ENCODE peak calls at places on chromosomes 16 and 17, in five cellular contexts. U is hepatocyte, R is IMR-90, X is fibroblast of lung, Z is lower lobe of right lung. E is an unnamed sample.

GRCh38 chr16:82832861-82833260 is 206.1 kb downstream of the CDH13 start:
- DNase-seq in Z (no peak), X (peak), R (peak), U (no peak), E (peak)

GRCh38 chr16:23145608-23146007 is 3.6 kb downstream of the USP31 start:
- DNase-seq in Z (no peak), X (peak), R (peak), U (no peak), E (peak)

GRCh38 chr17:43338886-43339516 is 59.8 kb upstream of the ARL4D start:
- DNase-seq in X (peak), R (no peak), Z (peak), U (peak), E (peak)

GRCh38 chr17:73017653-73018052 is 74.8 kb downstream of the SLC39A11 start:
- DNase-seq in X (peak), U (peak), Z (no peak), R (peak), E (peak)

GRCh38 chr17:14622622-14623101 is 321.8 kb downstream of the HS3ST3B1 start:
- DNase-seq in X (no peak), U (peak), R (no peak), Z (no peak), E (peak)

GRCh38 chr17:71760062-71760720 is 360.6 kb upstream of the SOX9 start:
- DNase-seq in X (peak), Z (no peak), U (no peak), R (peak), E (peak)

GRCh38 chr17:42050360-42051012 is at the start of gene C17orf113:
- DNase-seq in Z (peak), U (peak), R (no peak), X (peak), E (peak)

GRCh38 chr17:20046629-20047028 is 37.5 kb downstream of the SPECC1 start:
- DNase-seq in X (no peak), Z (no peak), R (no peak), U (no peak), E (no peak)

DNA sequence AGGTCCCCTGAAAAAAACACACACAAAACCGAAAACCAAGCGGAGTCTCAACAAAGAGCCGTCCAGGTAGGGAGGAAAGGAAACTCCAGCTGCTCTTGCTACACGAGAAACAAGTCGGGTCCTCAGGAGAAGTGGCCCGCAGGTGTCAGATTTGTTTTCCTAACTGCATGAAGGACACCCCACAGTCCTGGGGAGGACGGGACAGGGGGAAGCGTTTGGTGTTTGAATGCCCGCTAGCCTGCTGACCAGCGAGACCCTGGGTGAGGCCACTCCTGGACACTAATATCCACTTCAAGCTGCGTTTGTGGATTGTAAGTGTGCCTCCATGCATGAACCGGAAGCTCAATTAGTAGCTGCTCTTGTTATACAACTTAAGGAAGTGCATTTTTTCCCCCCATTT is 299.5 kb downstream of the MAF start:
- DNase-seq in Z (no peak), R (no peak), X (no peak), U (no peak), E (no peak)
- H3K4me3 ChIP-seq in Z (no peak), R (no peak), X (no peak), U (no peak), E (no peak)

DNA sequence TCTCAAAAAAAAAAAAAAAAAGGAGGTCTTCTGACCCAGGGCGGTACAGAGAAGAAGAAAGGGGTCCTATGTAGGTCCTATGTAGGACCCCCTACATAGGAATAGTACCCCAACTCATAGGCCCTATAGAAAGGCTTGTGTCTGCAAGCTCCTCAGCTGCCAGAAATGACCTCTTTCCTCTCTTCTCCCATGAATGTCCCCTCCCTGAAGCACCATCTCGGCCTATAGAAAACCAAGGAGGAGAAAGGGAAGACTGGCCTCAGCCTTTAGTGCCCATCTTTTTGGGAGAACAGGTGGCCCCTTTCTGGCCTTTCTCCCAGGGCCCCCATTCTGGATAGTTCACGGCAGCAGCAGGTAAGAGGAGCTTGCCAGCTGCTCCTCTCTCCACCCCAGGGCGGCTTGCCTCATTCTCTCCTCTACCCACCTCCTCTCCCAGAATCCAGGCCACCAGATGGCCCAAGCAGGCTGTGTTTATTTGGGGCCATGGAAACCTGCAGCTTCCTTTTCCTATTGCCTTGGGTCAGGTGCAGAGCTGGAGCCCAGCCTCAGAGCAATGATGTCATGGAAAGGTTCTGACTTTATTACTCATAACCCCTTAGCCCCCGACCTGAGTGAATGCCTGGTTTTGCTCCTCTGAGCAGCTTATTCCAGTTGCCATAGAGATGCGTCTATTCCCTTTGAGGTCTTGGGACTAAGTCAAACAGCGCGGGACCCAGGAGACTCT is 1.6 kb upstream of the MRPL58 start:
- DNase-seq in Z (no peak), U (peak), R (peak), X (no peak), E (no peak)
- TF ChIP-seq CTCF in Z (no peak), U (no peak), R (no peak), X (no peak), E (no peak)

GRCh38 chr16:72666267-72666666 is 381.7 kb downstream of the ZFHX3 start:
- DNase-seq in U (no peak), X (peak), R (peak), Z (no peak), E (peak)
- H3K4me3 ChIP-seq in U (no peak), X (no peak), R (no peak), Z (no peak), E (no peak)

DNA sequence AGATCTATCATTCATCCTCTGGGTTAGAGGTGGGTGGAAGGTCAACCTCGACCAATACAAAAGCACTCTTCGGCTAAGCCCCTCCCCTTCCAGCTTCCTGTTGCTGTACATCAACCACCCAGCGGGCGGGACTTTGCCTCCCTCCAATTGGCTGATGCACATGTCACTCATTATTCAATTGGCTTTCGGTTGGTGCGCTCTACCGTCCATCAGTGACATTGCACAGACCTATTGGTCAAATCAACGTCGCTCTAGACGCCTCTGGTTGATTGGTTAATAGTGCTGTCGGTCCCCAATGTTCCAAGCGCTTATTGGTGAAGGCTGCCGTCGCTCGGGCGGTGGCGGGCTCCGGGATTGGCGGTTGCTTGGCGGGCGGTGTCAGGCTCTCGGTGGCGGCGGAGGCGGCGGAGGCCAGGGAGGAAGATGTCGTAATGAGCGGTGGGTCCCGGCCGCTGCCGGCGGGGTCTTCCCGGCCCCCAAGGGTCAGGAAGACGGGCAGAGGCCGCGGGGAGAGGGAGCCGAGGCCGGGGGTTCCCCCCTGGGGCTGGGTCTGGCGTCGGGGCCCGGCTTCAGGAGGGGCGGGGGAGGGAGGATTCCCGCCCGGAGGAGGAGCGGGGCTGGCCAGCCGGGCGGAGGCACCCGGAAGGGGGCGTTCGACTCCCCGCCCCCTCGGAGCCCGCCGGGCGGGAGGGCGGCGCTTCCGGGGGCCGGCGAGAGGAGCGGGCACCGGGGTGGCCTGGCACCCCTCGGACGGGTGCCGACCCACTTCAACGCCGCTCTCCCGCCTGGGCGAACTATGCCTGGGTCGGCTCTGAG is at the start of gene SP2:
- DNase-seq in R (peak), U (peak), X (peak), Z (peak), E (peak)
- TF ChIP-seq CTCF in R (no peak), U (no peak), X (no peak), Z (peak), E (no peak)

GRCh38 chr16:11298143-11298900 is 17.2 kb upstream of the PRM1 start:
- DNase-seq in R (no peak), Z (no peak), X (no peak), U (no peak), E (no peak)
- H3K4me3 ChIP-seq in R (no peak), Z (no peak), X (no peak), U (no peak), E (no peak)

GRCh38 chr17:74253036-74253435 is 21.0 kb upstream of the DNAI2 start:
- DNase-seq in U (no peak), R (no peak), Z (no peak), X (no peak), E (no peak)
- TF ChIP-seq CTCF in U (no peak), R (no peak), Z (no peak), X (no peak), E (no peak)

E was measured in AG10803.